ENCODE peak calls at places on chromosomes 6 and 20, in nine cellular contexts. K is NCI-H1694, G is body of pancreas, Z is NCI-H345, J is COLO829, A is T-helper 2 cell, T is T follicular helper cell, X is NAMALWA, H is HT1080. Q is an unnamed sample.

GRCh38 chr20:53831812-53832211 is 238.2 kb upstream of the ZNF217 start:
- DNase-seq in J (no peak), A (no peak), T (no peak), X (no peak), Z (no peak), G (no peak), H (no peak), K (no peak), Q (no peak)

GRCh38 chr6:79526897-79527296 is 10.3 kb downstream of the LCA5 start:
- DNase-seq in T (no peak), Z (no peak), A (no peak), K (no peak), H (no peak), J (no peak), G (no peak), X (no peak), Q (no peak)

GRCh38 chr20:64222273-64222672 is 33.3 kb upstream of the PCMTD2 start:
- DNase-seq in J (no peak), G (no peak), X (no peak), H (no peak), A (no peak), T (no peak), K (no peak), Z (no peak), Q (no peak)

GRCh38 chr20:7980332-7981046 is 39.1 kb downstream of the TMX4 start:
- DNase-seq in H (peak), Z (peak), K (no peak), G (peak), X (peak), A (no peak), J (peak), T (no peak), Q (no peak)

GRCh38 chr6:43491750-43492661 is 14.6 kb downstream of the TJAP1 start:
- DNase-seq in X (no peak), A (no peak), K (no peak), J (peak), T (no peak), H (peak), G (peak), Z (no peak), Q (no peak)

GRCh38 chr6:113739066-113739655 is 118.0 kb upstream of the MARCKS start:
- DNase-seq in H (no peak), T (no peak), G (no peak), Z (no peak), J (no peak), A (no peak), X (no peak), K (no peak), Q (no peak)

GRCh38 chr20:52493177-52493711 is 301.7 kb upstream of the ZFP64 start:
- DNase-seq in X (no peak), J (no peak), T (no peak), A (no peak), K (peak), Z (peak), G (peak), H (peak), Q (no peak)

GRCh38 chr20:47480239-47480638 is 21.4 kb upstream of the NCOA3 start:
- DNase-seq in T (no peak), K (no peak), A (no peak), X (no peak), G (no peak), H (no peak), Z (no peak), J (no peak), Q (no peak)

GRCh38 chr6:147961473-147962141 is 381.0 kb upstream of the SASH1 start:
- DNase-seq in G (no peak), K (no peak), T (no peak), J (peak), Z (no peak), A (no peak), X (no peak), H (no peak), Q (no peak)

GRCh38 chr20:8601542-8601912 is 467.4 kb upstream of the PLCB4 start:
- DNase-seq in X (no peak), G (no peak), A (no peak), K (no peak), J (no peak), H (no peak), T (no peak), Z (no peak), Q (no peak)

GRCh38 chr6:57262491-57262890 is 40.4 kb upstream of the RAB23 start:
- DNase-seq in J (no peak), H (no peak), X (no peak), Z (no peak), A (no peak), K (no peak), G (peak), T (no peak), Q (no peak)

GRCh38 chr6:56334937-56335336 is 87.6 kb upstream of the COL21A1 start:
- DNase-seq in J (no peak), T (no peak), Z (no peak), H (peak), A (no peak), G (no peak), X (no peak), K (no peak), Q (no peak)

GRCh38 chr20:59017493-59018231 is 1.6 kb upstream of the TUBB1 start:
- DNase-seq in K (no peak), G (no peak), Z (no peak), T (no peak), J (no peak), X (no peak), A (no peak), H (no peak), Q (no peak)

GRCh38 chr6:111725446-111726112 is 119.9 kb upstream of the TRAF3IP2 start:
- DNase-seq in G (no peak), A (no peak), T (no peak), H (no peak), X (no peak), K (no peak), Z (no peak), J (no peak), Q (no peak)

GRCh38 chr6:33976425-33977360 is 169.2 kb downstream of the GRM4 start:
- DNase-seq in T (no peak), J (no peak), H (no peak), X (no peak), A (no peak), K (no peak), Z (no peak), G (no peak), Q (no peak)

GRCh38 chr20:22582386-22582959 is 1.9 kb downstream of the FOXA2 start:
- DNase-seq in G (peak), T (no peak), X (no peak), H (no peak), A (no peak), Z (peak), J (no peak), K (no peak), Q (no peak)

GRCh38 chr20:13960525-13960924 is 29.9 kb downstream of the SEL1L2 start:
- DNase-seq in A (no peak), H (peak), G (no peak), T (no peak), J (peak), K (no peak), Z (no peak), X (no peak), Q (no peak)

GRCh38 chr6:54910326-54910952 is 63.9 kb downstream of the FAM83B start:
- DNase-seq in X (no peak), J (peak), A (no peak), H (no peak), K (no peak), G (no peak), T (no peak), Z (no peak), Q (no peak)

GRCh38 chr20:62936996-62937352 is 973 bp upstream of the GID8 start:
- DNase-seq in H (peak), X (no peak), A (no peak), G (peak), J (peak), T (no peak), Z (no peak), K (no peak), Q (no peak)

GRCh38 chr6:155014715-155015300 is 19.7 kb downstream of the TIAM2 start:
- DNase-seq in G (no peak), T (no peak), Z (no peak), K (no peak), A (no peak), X (no peak), H (no peak), J (no peak), Q (no peak)

GRCh38 chr6:134063966-134064445 is 11.6 kb upstream of the SLC2A12 start:
- DNase-seq in H (peak), T (peak), G (peak), X (peak), A (no peak), Z (peak), J (peak), K (peak), Q (peak)

GRCh38 chr20:61437280-61438206 is 185.5 kb downstream of the CDH4 start:
- DNase-seq in A (no peak), J (no peak), G (no peak), T (no peak), X (no peak), Z (no peak), K (no peak), H (no peak), Q (no peak)

GRCh38 chr6:33967966-33968724 is 164.3 kb upstream of the MLN start:
- DNase-seq in A (no peak), T (no peak), G (no peak), X (no peak), K (peak), Z (no peak), H (no peak), J (no peak), Q (no peak)

GRCh38 chr6:10429638-10430427 is 15.0 kb upstream of the TFAP2A start:
- DNase-seq in H (peak), T (no peak), Z (peak), G (peak), J (no peak), A (no peak), X (peak), K (peak), Q (no peak)

GRCh38 chr6:38052035-38052434 is 232.5 kb downstream of the ZFAND3 start:
- DNase-seq in A (no peak), X (no peak), K (no peak), T (no peak), Z (no peak), J (no peak), H (no peak), G (no peak), Q (no peak)

GRCh38 chr6:168107191-168107940 is 28.4 kb upstream of the FRMD1 start:
- DNase-seq in X (no peak), H (no peak), T (no peak), A (no peak), G (no peak), Z (peak), J (no peak), K (no peak), Q (no peak)

GRCh38 chr6:169646906-169647567 is 54.8 kb downstream of the WDR27 start:
- DNase-seq in H (no peak), A (no peak), Z (no peak), X (no peak), T (no peak), K (no peak), G (no peak), J (no peak), Q (no peak)

GRCh38 chr6:142008776-142009175 is 123.9 kb upstream of the GJE1 start:
- DNase-seq in A (no peak), G (no peak), Z (no peak), J (no peak), H (no peak), K (no peak), X (no peak), T (no peak), Q (no peak)

GRCh38 chr6:129709451-129709908 is 497 bp downstream of the ARHGAP18 start:
- DNase-seq in Z (no peak), J (no peak), G (peak), A (no peak), T (no peak), X (peak), K (no peak), H (peak), Q (no peak)

GRCh38 chr6:24125980-24126379 is at the start of gene NRSN1:
- DNase-seq in T (no peak), Z (peak), J (peak), H (no peak), X (no peak), K (peak), G (peak), A (no peak), Q (no peak)